ENCODE peak calls at places on chromosomes 3 and 15, in five cellular contexts. X, L, T, A and M are unnamed samples.

GRCh38 chr3:14780927-14781507 is 37.7 kb upstream of the FGD5 start:
- DNase-seq in A (peak), L (peak), T (peak), X (peak), M (peak)

GRCh38 chr3:40847571-40847992 is 322.8 kb downstream of the ZNF621 start:
- DNase-seq in A (peak), X (no peak), L (peak), T (peak), M (peak)

GRCh38 chr3:108757404-108757982 is at the start of gene RETNLB:
- DNase-seq in A (no peak), T (no peak), X (no peak), L (no peak), M (no peak)

GRCh38 chr15:31128919-31129768 is 27.6 kb upstream of the TRPM1 start:
- DNase-seq in L (peak), X (peak), T (peak), A (peak), M (peak)

GRCh38 chr3:31066999-31067398 is 172.5 kb upstream of the GADL1 start:
- DNase-seq in A (peak), T (peak), X (peak), L (no peak), M (no peak)

GRCh38 chr15:45107941-45108630 is 5.9 kb downstream of the DUOX2 start:
- DNase-seq in A (no peak), X (no peak), L (no peak), T (no peak), M (no peak)

GRCh38 chr15:19987389-19988048 is 554.1 kb downstream of the GOLGA6L6 start:
- DNase-seq in T (peak), X (no peak), L (no peak), A (no peak), M (peak)

GRCh38 chr15:31347067-31347975 is 20.7 kb downstream of the KLF13 start:
- DNase-seq in T (no peak), L (no peak), X (no peak), A (no peak), M (no peak)

GRCh38 chr15:73771380-73772095 is 18.4 kb upstream of the INSYN1 start:
- DNase-seq in X (no peak), T (peak), A (no peak), L (no peak), M (peak)

GRCh38 chr3:89576417-89576816 is 469.0 kb downstream of the EPHA3 start:
- DNase-seq in L (no peak), A (no peak), X (no peak), T (no peak), M (no peak)

GRCh38 chr3:37862219-37862711 is 585 bp downstream of the CTDSPL start:
- DNase-seq in X (peak), L (peak), T (peak), A (no peak), M (peak)

GRCh38 chr15:73965730-73966103 is 26.4 kb downstream of the STOML1 start:
- DNase-seq in L (no peak), T (no peak), X (peak), A (peak), M (no peak)

GRCh38 chr15:68885070-68885469 is 45.3 kb upstream of the SPESP1 start:
- DNase-seq in A (peak), X (peak), T (peak), L (no peak), M (peak)

GRCh38 chr15:26235148-26235769 is 372.1 kb upstream of the ATP10A start:
- DNase-seq in L (peak), T (peak), X (no peak), A (no peak), M (peak)

GRCh38 chr15:26235864-26236263 is 372.7 kb upstream of the ATP10A start:
- DNase-seq in A (no peak), L (no peak), T (no peak), X (no peak), M (peak)
- H3K18ac ChIP-seq in A (no peak), L (peak), T (no peak), X (no peak), M (peak)

GRCh38 chr15:97652041-97652440 is 308.5 kb upstream of the ARRDC4 start:
- DNase-seq in A (no peak), T (no peak), L (no peak), X (no peak), M (no peak)
- H3K18ac ChIP-seq in A (no peak), T (no peak), L (no peak), X (no peak), M (no peak)

GRCh38 chr15:35061171-35062163 is 23.6 kb downstream of the NANOGP8 start:
- DNase-seq in A (no peak), T (peak), L (no peak), X (no peak), M (peak)

GRCh38 chr15:35062164-35063099 is 22.7 kb downstream of the NANOGP8 start:
- DNase-seq in A (no peak), L (no peak), T (no peak), X (peak), M (no peak)

GRCh38 chr15:35060591-35060990 is 24.5 kb downstream of the NANOGP8 start:
- DNase-seq in X (no peak), T (no peak), L (no peak), A (no peak), M (no peak)

GRCh38 chr15:35055416-35056105 is 29.5 kb downstream of the NANOGP8 start:
- DNase-seq in T (no peak), X (no peak), A (no peak), L (no peak), M (no peak)

GRCh38 chr15:35058534-35059054 is 26.5 kb downstream of the NANOGP8 start:
- DNase-seq in T (no peak), A (no peak), L (no peak), X (no peak), M (no peak)
- H3K18ac ChIP-seq in T (no peak), A (no peak), L (no peak), X (no peak), M (no peak)

GRCh38 chr3:57822686-57823085 is 66.6 kb downstream of the SLMAP start:
- DNase-seq in A (no peak), T (peak), L (no peak), X (no peak), M (no peak)

GRCh38 chr3:57825116-57825515 is 69.0 kb downstream of the SLMAP start:
- DNase-seq in A (no peak), L (no peak), T (no peak), X (no peak), M (no peak)

GRCh38 chr3:57826286-57826951 is 70.3 kb downstream of the SLMAP start:
- DNase-seq in T (no peak), L (no peak), X (no peak), A (no peak), M (no peak)

GRCh38 chr3:57827757-57828156 is 71.6 kb downstream of the SLMAP start:
- DNase-seq in L (no peak), A (no peak), T (no peak), X (no peak), M (no peak)

DNA sequence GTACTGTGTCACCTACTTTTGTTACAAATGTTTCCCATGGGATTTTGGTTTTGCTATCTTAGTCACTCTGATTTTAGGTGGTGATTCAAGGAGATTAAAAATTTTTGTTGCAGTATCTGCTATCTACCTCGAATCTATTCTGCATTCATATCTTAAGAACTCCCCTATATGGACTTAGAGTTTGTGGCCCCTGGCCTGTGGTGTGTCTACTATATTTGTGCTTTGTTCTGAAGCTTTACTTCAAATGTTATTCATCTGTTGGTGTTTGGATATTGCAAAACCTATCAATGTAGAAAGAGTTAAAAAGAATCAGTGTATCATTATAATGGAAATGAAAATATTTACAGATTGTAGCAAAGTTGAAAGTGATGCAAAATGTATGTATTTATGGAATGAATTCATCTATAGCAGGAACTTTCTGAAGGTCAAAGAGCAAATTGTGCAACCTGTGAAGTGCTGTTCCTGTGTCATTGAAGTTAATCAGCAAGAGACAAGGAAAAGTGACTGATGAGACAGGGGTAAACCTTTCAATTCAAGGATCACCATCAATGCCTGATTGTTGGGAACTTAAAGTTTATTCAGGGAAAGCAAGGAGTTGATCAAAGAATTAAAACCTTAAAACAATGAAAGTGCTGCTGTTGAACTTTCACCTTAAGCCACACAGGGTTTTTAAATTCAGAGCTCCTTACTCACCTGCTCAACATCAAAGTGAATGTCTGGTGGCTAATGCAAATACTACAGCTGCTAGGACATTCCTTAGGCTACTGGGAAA is 71.0 kb downstream of the SLMAP start:
- DNase-seq in A (no peak), T (peak), L (no peak), X (no peak), M (no peak)
- H3K18ac ChIP-seq in A (no peak), T (no peak), L (no peak), X (no peak), M (no peak)

GRCh38 chr3:113695426-113695817 is 1.0 kb downstream of the USF3 start:
- DNase-seq in A (no peak), X (peak), L (no peak), T (no peak), M (no peak)
- H3K18ac ChIP-seq in A (no peak), X (peak), L (no peak), T (no peak), M (no peak)

GRCh38 chr3:5020262-5020722 is 41.1 kb downstream of the BHLHE40 start:
- DNase-seq in X (no peak), L (no peak), A (no peak), T (no peak), M (no peak)
- H3K18ac ChIP-seq in X (no peak), L (no peak), A (peak), T (peak), M (no peak)

GRCh38 chr3:184633185-184633584 is 71.6 kb downstream of the EPHB3 start:
- DNase-seq in X (no peak), L (no peak), T (no peak), A (no peak), M (no peak)

GRCh38 chr3:184636774-184637316 is 75.0 kb downstream of the MAGEF1 start:
- DNase-seq in L (no peak), A (peak), T (peak), X (peak), M (no peak)

GRCh38 chr3:184632551-184632950 is 71.0 kb downstream of the EPHB3 start:
- DNase-seq in A (no peak), X (no peak), L (no peak), T (no peak), M (no peak)

GRCh38 chr3:184635774-184636173 is 74.2 kb downstream of the EPHB3 start:
- DNase-seq in L (no peak), T (no peak), X (no peak), A (no peak), M (no peak)

DNA sequence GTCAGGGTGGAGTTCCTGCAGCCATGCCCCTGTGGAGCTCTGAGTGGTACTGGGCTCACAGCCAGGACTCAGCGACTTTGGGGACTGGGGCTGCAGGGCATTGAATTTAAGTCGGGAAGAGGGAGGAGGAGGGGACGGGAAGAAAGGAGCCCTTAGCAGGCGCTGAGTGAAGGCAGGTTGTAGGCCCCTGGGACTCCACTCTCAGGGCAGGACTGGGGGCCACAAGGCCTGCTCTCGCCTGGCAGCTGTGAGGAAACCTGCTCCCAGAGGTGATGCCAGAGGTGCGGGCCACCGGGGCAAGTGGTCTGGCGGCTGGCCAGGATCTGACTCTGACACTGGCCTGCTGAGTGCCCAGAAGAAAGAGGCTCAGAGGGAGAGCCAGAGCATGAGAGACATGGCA is 73.5 kb downstream of the EPHB3 start:
- DNase-seq in X (no peak), A (no peak), T (no peak), L (no peak), M (no peak)
- H3K18ac ChIP-seq in X (no peak), A (peak), T (no peak), L (peak), M (no peak)

GRCh38 chr3:32819086-32819450 is 1.3 kb downstream of the TRIM71 start:
- DNase-seq in A (no peak), X (no peak), T (no peak), L (no peak), M (no peak)
- H3K18ac ChIP-seq in A (no peak), X (no peak), T (peak), L (peak), M (peak)

GRCh38 chr3:141378556-141378955 is 10.3 kb downstream of the ZBTB38 start:
- DNase-seq in X (no peak), L (no peak), A (no peak), T (no peak), M (no peak)

GRCh38 chr3:141373232-141373631 is 4.9 kb downstream of the ZBTB38 start:
- DNase-seq in A (no peak), L (no peak), T (no peak), X (no peak), M (no peak)

GRCh38 chr3:141377377-141377776 is 9.1 kb downstream of the ZBTB38 start:
- DNase-seq in X (no peak), T (no peak), L (no peak), A (no peak), M (no peak)

GRCh38 chr3:141373768-141374526 is 5.6 kb downstream of the ZBTB38 start:
- DNase-seq in T (peak), X (peak), L (no peak), A (no peak), M (peak)

GRCh38 chr3:141375381-141376301 is 7.3 kb downstream of the ZBTB38 start:
- DNase-seq in X (no peak), A (no peak), T (no peak), L (no peak), M (peak)
- H3K18ac ChIP-seq in X (no peak), A (no peak), T (no peak), L (peak), M (no peak)